ENCODE peak calls at places on chromosomes 6 and 20, in six cellular contexts. R, B, I, E, T and H are unnamed samples.

GRCh38 chr6:35844290-35844689 is 39.1 kb downstream of the LHFPL5 start:
- DNase-seq in R (no peak), B (no peak), I (no peak), E (no peak), T (no peak), H (no peak)

GRCh38 chr6:17125407-17125806 is 23.6 kb downstream of the STMND1 start:
- DNase-seq in R (no peak), B (no peak), I (no peak), E (no peak), T (no peak), H (no peak)

GRCh38 chr20:19374066-19374615 is 161.7 kb downstream of the SLC24A3 start:
- DNase-seq in R (no peak), B (no peak), I (no peak), E (no peak), T (no peak), H (no peak)

GRCh38 chr20:10316582-10316981 is 98.0 kb downstream of the SNAP25 start:
- DNase-seq in R (no peak), B (peak), I (no peak), E (no peak), T (peak), H (no peak)

GRCh38 chr6:1088441-1089001 is 223.4 kb upstream of the FOXQ1 start:
- DNase-seq in R (no peak), B (no peak), I (no peak), E (no peak), T (no peak), H (no peak)

GRCh38 chr6:149990672-149991402 is 27.1 kb downstream of the ULBP1 start:
- DNase-seq in R (no peak), B (peak), I (no peak), E (no peak), T (peak), H (no peak)

GRCh38 chr6:11491596-11491995 is 46.0 kb upstream of the TMEM170B start:
- DNase-seq in R (no peak), B (no peak), I (no peak), E (no peak), T (no peak), H (no peak)

GRCh38 chr6:113767985-113768384 is 89.2 kb upstream of the MARCKS start:
- DNase-seq in R (no peak), B (no peak), I (no peak), E (no peak), T (no peak), H (no peak)

GRCh38 chr6:52547647-52548352 is 29.1 kb downstream of the TRAM2 start:
- DNase-seq in R (no peak), B (peak), I (peak), E (no peak), T (no peak), H (no peak)

GRCh38 chr6:34194770-34195169 is 41.9 kb upstream of the HMGA1 start:
- DNase-seq in R (no peak), B (no peak), I (no peak), E (no peak), T (no peak), H (no peak)
- TF ChIP-seq CTCF in R (no peak), B (no peak), I (no peak), E (no peak), T (no peak), H (no peak)

GRCh38 chr6:133360194-133360593 is 119.0 kb downstream of the EYA4 start:
- DNase-seq in R (no peak), B (no peak), I (no peak), E (no peak), T (no peak), H (no peak)

GRCh38 chr6:133358598-133358997 is 117.4 kb downstream of the EYA4 start:
- DNase-seq in R (no peak), B (no peak), I (no peak), E (no peak), T (no peak), H (no peak)

GRCh38 chr6:133359760-133360159 is 118.6 kb downstream of the EYA4 start:
- DNase-seq in R (no peak), B (no peak), I (no peak), E (no peak), T (no peak), H (no peak)

GRCh38 chr6:133355922-133356321 is 114.8 kb downstream of the EYA4 start:
- DNase-seq in R (no peak), B (no peak), I (no peak), E (no peak), T (no peak), H (no peak)

GRCh38 chr6:133359256-133359655 is 118.1 kb downstream of the EYA4 start:
- DNase-seq in R (no peak), B (no peak), I (peak), E (no peak), T (no peak), H (no peak)
- H3K4me3 ChIP-seq in R (no peak), B (no peak), I (no peak), E (no peak), T (no peak), H (no peak)

DNA sequence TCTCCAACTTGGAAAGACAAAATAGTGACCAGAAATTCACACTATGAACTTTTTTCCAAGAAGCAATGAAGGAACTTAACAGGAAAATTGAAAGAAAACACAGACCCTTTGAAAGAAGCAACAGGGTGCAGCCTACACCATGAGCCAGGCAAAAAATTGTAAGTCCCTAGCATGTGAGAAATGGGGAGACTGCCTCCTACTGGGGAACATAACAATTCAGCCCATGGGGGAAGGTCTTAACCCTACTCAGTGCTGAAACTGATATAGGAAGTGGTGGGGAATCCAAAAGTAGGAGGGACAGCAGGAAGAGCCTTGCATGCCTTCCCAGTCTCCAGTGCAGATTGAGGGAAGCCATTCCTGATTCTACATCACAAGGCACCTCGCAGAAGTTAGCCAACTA is 235.1 kb upstream of the UFL1 start:
- DNase-seq in R (no peak), B (no peak), I (no peak), E (no peak), T (no peak), H (no peak)
- TF ChIP-seq CTCF in R (no peak), B (no peak), I (no peak), E (no peak), T (no peak), H (no peak)

GRCh38 chr6:136792066-136792944 is at the start of gene MAP3K5:
- DNase-seq in R (peak), B (peak), I (peak), E (peak), T (peak), H (no peak)

GRCh38 chr6:136792945-136793289 is 640 bp upstream of the MAP3K5 start:
- DNase-seq in R (peak), B (peak), I (peak), E (peak), T (peak), H (no peak)

GRCh38 chr6:136795996-136796395 is 3.7 kb upstream of the MAP3K5 start:
- DNase-seq in R (no peak), B (no peak), I (no peak), E (no peak), T (no peak), H (no peak)

GRCh38 chr6:136791296-136792065 is 796 bp downstream of the MAP3K5 start:
- DNase-seq in R (peak), B (peak), I (peak), E (peak), T (peak), H (no peak)

GRCh38 chr6:136793348-136793747 is 1.1 kb upstream of the MAP3K5 start:
- DNase-seq in R (no peak), B (no peak), I (no peak), E (no peak), T (no peak), H (no peak)
- H3K4me3 ChIP-seq in R (peak), B (peak), I (peak), E (peak), T (peak), H (peak)

DNA sequence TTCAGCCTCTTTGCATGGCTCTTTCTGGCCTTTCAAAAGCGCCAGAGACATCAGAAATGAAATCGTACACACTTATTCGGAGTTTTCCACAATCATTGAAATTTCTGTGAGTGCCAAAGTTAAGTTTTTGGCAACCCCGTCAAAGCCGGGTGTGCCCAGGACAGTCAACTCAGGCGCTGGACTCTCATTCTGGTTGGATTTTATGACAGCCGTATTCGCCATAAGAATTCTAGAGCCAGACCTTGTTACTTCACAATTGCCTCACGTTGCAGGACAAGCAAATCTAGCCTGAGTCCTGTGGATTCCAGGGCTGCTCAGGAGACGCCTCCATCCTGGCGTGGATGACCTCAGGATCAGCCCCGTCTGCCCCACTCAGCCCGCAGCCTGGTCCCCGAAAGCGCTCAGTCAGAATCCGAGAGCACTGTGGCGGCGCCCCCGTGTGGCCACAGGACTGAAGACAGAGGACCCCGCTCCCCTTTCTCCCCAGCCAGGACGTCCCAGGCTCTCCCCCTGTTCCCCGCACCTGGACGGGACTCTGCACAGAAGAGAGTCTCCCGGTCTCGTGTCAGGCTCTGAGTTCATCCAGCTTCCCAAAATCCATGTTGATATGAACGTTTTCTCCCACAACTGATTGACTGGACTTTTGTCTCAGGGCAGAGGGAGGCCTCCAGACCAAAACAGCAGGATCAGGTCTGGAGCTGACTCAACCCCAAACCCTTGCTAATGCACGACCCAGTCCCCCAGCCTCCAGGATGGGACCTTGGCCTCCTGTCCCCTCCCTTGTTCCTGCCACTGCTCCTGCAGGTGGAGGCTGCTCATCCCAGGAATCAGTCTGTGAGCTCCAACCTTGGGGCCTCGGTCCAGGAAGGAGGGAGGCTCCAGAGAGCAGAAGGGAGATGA is 38.2 kb downstream of the MICA start:
- DNase-seq in R (peak), B (peak), I (peak), E (peak), T (peak), H (no peak)
- TF ChIP-seq CTCF in R (no peak), B (peak), I (peak), E (peak), T (peak), H (peak)

GRCh38 chr20:7275628-7276237 is 508.2 kb downstream of the BMP2 start:
- DNase-seq in R (no peak), B (no peak), I (no peak), E (no peak), T (no peak), H (no peak)
- H3K4me3 ChIP-seq in R (no peak), B (no peak), I (no peak), E (no peak), T (no peak), H (no peak)

GRCh38 chr20:45969712-45970634 is 2.0 kb downstream of the ZNF335 start:
- DNase-seq in R (no peak), B (peak), I (peak), E (no peak), T (peak), H (no peak)

GRCh38 chr20:45971425-45971674 is 653 bp downstream of the ZNF335 start:
- DNase-seq in R (no peak), B (no peak), I (no peak), E (no peak), T (no peak), H (no peak)

GRCh38 chr20:45972500-45973183 is 639 bp upstream of the ZNF335 start:
- DNase-seq in R (no peak), B (no peak), I (no peak), E (no peak), T (peak), H (no peak)

GRCh38 chr20:45970646-45971424 is 1.2 kb downstream of the ZNF335 start:
- DNase-seq in R (peak), B (peak), I (peak), E (no peak), T (peak), H (no peak)

GRCh38 chr20:45971675-45972499 is at the start of gene ZNF335:
- DNase-seq in R (peak), B (peak), I (peak), E (peak), T (peak), H (peak)
- TF ChIP-seq CTCF in R (no peak), B (no peak), I (peak), E (peak), T (no peak), H (peak)

GRCh38 chr20:57426156-57426769 is 35.1 kb downstream of the RBM38 start:
- DNase-seq in R (no peak), B (no peak), I (no peak), E (no peak), T (no peak), H (no peak)
- H3K4me3 ChIP-seq in R (no peak), B (no peak), I (no peak), E (no peak), T (no peak), H (no peak)

GRCh38 chr20:44643154-44643519 is 8.4 kb downstream of the ADA start:
- DNase-seq in R (no peak), B (no peak), I (no peak), E (no peak), T (no peak), H (no peak)
- TF ChIP-seq CTCF in R (no peak), B (no peak), I (no peak), E (no peak), T (no peak), H (no peak)